ENCODE peak calls at places on chromosomes 13 and 19, in four cellular contexts. A is IMR-90, E is H9, N is neuronal stem cell. O is an unnamed sample.

GRCh38 chr13:19597523-19597922 is 35.9 kb upstream of the MPHOSPH8 start:
- DNase-seq in A (peak), N (no peak), E (no peak), O (no peak)

GRCh38 chr19:7063339-7063738 is 4.9 kb upstream of the MBD3L3 start:
- DNase-seq in E (no peak), A (no peak), N (no peak), O (no peak)

GRCh38 chr13:42275098-42275471 is 3.1 kb downstream of the AKAP11 start:
- DNase-seq in E (no peak), A (no peak), N (no peak), O (no peak)

GRCh38 chr13:49608932-49609331 is 19.4 kb upstream of the ARL11 start:
- DNase-seq in A (peak), N (no peak), E (no peak), O (no peak)

GRCh38 chr13:35797946-35798345 is 321.5 kb upstream of the MAB21L1 start:
- DNase-seq in A (no peak), N (no peak), E (no peak), O (no peak)

GRCh38 chr13:94710881-94711560 is 1.3 kb downstream of the SOX21 start:
- DNase-seq in E (peak), N (no peak), A (no peak), O (peak)

GRCh38 chr13:76326343-76326742 is 559.9 kb downstream of the KCTD12 start:
- DNase-seq in E (no peak), A (no peak), N (no peak), O (no peak)

GRCh38 chr13:46964789-46965527 is 68.1 kb upstream of the HTR2A start:
- DNase-seq in N (no peak), E (no peak), A (peak), O (no peak)

GRCh38 chr19:17234911-17235617 is 9.0 kb downstream of the OCEL1 start:
- DNase-seq in N (no peak), E (peak), A (peak), O (peak)

GRCh38 chr19:17158584-17158983 is 56.6 kb upstream of the USE1 start:
- DNase-seq in N (no peak), A (no peak), E (no peak), O (no peak)

GRCh38 chr13:88031980-88032562 is 360.9 kb downstream of the SLITRK5 start:
- DNase-seq in A (peak), E (no peak), N (no peak), O (no peak)

GRCh38 chr13:75415720-75416119 is 66.2 kb downstream of the TBC1D4 start:
- DNase-seq in N (no peak), E (no peak), A (peak), O (no peak)

GRCh38 chr19:21749090-21749489 is 18.3 kb downstream of the ZNF100 start:
- DNase-seq in N (no peak), A (peak), E (no peak), O (no peak)

GRCh38 chr19:32542477-32543106 is 38.4 kb upstream of the PDCD5 start:
- DNase-seq in E (no peak), N (no peak), A (no peak), O (no peak)

GRCh38 chr19:6947745-6948144 is 60.4 kb downstream of the ADGRE1 start:
- DNase-seq in N (no peak), A (no peak), E (no peak), O (no peak)

GRCh38 chr19:54339646-54340358 is 840 bp upstream of the LILRA4 start:
- DNase-seq in E (no peak), A (no peak), N (no peak), O (no peak)

GRCh38 chr19:45059258-45059965 is 16.9 kb downstream of the ZNF296 start:
- DNase-seq in A (peak), E (peak), N (peak), O (peak)

GRCh38 chr19:56670401-56670960 is 1.1 kb downstream of the ZNF835 start:
- DNase-seq in A (no peak), E (no peak), N (no peak), O (no peak)

GRCh38 chr19:56668676-56669075 is 2.9 kb downstream of the ZNF835 start:
- DNase-seq in A (no peak), N (no peak), E (no peak), O (no peak)

GRCh38 chr19:56667311-56667870 is 4.2 kb downstream of the ZNF835 start:
- DNase-seq in A (no peak), E (no peak), N (no peak), O (peak)

GRCh38 chr19:56670961-56671612 is 470 bp downstream of the ZNF835 start:
- DNase-seq in E (no peak), A (no peak), N (peak), O (no peak)

DNA sequence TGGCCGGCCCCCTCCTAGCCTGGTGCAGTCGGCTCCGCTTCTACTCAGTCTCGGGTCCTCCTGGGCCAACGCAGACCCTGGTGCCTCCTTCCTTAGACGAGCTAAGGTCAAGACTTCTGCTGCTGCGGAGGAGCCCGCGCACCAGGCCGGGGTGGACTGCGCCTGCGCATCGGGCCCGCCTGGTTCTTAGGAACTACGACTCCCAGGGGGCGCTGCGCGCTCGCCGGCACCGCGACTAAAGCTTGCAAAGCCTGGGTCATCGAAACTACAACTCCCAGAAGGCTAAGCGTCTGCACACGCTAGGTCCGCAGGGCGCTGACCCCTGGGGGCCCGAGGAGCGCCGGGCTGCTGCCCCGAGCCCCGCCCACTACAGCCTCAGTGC is at the start of gene ZNF835:
- DNase-seq in N (peak), A (no peak), E (no peak), O (peak)
- H3K23ac ChIP-seq in N (peak), A (no peak), E (no peak), O (no peak)

GRCh38 chr19:18649371-18650047 is 12.7 kb downstream of the KLHL26 start:
- DNase-seq in E (peak), A (peak), N (no peak), O (no peak)
- H2BK120ac ChIP-seq in E (no peak), A (peak), N (no peak), O (no peak)

GRCh38 chr19:29629836-29630534 is 23.9 kb downstream of the POP4 start:
- DNase-seq in A (no peak), E (no peak), N (no peak), O (no peak)
- H2BK5ac ChIP-seq in A (no peak), E (no peak), N (no peak), O (no peak)

GRCh38 chr13:111278258-111278657 is 42.2 kb upstream of the TEX29 start:
- DNase-seq in A (no peak), N (no peak), E (no peak), O (no peak)
- H3K23ac ChIP-seq in A (no peak), N (no peak), E (no peak), O (no peak)

GRCh38 chr19:1019980-1020867 is 699 bp downstream of the TMEM259 start:
- DNase-seq in E (no peak), A (no peak), N (no peak), O (peak)
- H2BK120ac ChIP-seq in E (no peak), A (no peak), N (peak), O (no peak)

DNA sequence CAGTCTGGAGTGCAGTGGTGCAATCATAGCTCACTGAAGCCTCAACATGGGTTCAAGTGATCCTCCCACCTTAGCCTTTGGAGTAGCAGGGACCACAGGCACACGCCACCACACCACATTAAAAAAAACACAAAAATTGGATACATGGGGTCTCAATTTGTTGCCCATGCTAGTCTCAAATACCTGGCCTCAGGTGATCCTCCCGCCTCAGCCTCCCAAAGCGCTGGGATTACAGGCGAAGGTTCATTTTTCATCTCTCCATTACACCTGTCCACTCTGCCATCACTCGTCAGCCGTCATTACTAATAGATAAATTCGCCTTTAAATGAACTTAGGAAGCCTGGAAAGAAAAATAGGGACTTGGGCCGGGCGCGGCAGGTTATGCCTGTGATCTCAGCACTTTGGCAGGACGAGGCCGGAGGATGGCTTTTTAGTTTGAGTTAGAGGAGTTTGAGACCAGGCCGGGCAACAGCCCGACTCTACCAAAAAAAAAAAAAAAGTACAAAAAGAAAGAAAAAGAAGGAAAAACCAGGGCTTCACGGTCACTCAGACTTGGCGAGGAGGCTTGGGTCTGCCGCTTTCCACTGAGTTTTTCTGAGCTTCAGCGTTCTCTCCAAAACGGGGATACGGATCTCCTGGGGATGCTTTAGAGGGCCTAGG is 654 bp upstream of the SUPT5H start:
- DNase-seq in A (no peak), E (no peak), N (no peak), O (peak)
- H2BK5ac ChIP-seq in A (peak), E (no peak), N (peak), O (peak)

GRCh38 chr19:11094520-11094894 is 5.2 kb downstream of the LDLR start:
- DNase-seq in A (no peak), N (no peak), E (no peak), O (no peak)
- H3K23ac ChIP-seq in A (peak), N (no peak), E (no peak), O (no peak)